ENCODE peak calls at places on chromosomes 16 and 17, in eight cellular contexts. K is mammary epithelial cell, S is aorta, P is AG10803, R is uterus, F is mesendoderm, O is fibroblast of lung, N is fibroblast of pulmonary artery. Y is an unnamed sample.

GRCh38 chr16:14358697-14359305 is 271.3 kb downstream of the PARN start:
- DNase-seq in K (peak; percentile 97), S (no peak), P (no peak), R (no peak), F (no peak), O (no peak), N (no peak), Y (no peak)

GRCh38 chr17:41615454-41615853 is 2.9 kb upstream of the KRT16 start:
- DNase-seq in K (peak; percentile 95), S (peak; percentile 11), P (no peak), R (no peak), F (peak; percentile 94), O (no peak), N (no peak), Y (no peak)

GRCh38 chr17:49821466-49821865 is 26.4 kb downstream of the TAC4 start:
- DNase-seq in K (no peak), S (no peak), P (no peak), R (no peak), F (no peak), O (no peak), N (no peak), Y (no peak)

GRCh38 chr17:79861371-79862216 is 22.4 kb upstream of the CBX4 start:
- DNase-seq in K (no peak), S (peak; percentile 37), P (no peak), R (no peak), F (no peak), O (peak; percentile 19), N (no peak), Y (no peak)

GRCh38 chr17:67143318-67143717 is 99.0 kb downstream of the CACNG1 start:
- DNase-seq in K (no peak), S (no peak), P (no peak), R (no peak), F (no peak), O (no peak), N (no peak), Y (no peak)

GRCh38 chr17:41366070-41366469 is 3.5 kb downstream of the KRT33B start:
- DNase-seq in K (no peak), S (no peak), P (no peak), R (no peak), F (no peak), O (no peak), N (no peak), Y (no peak)

GRCh38 chr17:3943240-3943891 is 20.9 kb downstream of the ATP2A3 start:
- DNase-seq in K (no peak), S (no peak), P (no peak), R (no peak), F (no peak), O (no peak), N (no peak), Y (no peak)

GRCh38 chr17:6713918-6714271 is 726 bp upstream of the SLC13A5 start:
- DNase-seq in K (no peak), S (no peak), P (no peak), R (no peak), F (peak; percentile 16), O (no peak), N (no peak), Y (no peak)

GRCh38 chr16:4613636-4614570 is 785 bp downstream of the UBALD1 start:
- DNase-seq in K (peak; percentile 23), S (no peak), P (peak; percentile 25), R (peak; percentile 39), F (peak; percentile 50), O (peak; percentile 32), N (peak; percentile 42), Y (no peak)

GRCh38 chr17:34781071-34781470 is 180.2 kb downstream of the CCT6B start:
- DNase-seq in K (no peak), S (no peak), P (no peak), R (no peak), F (no peak), O (no peak), N (no peak), Y (no peak)

GRCh38 chr16:21159281-21159951 is 942 bp downstream of the LDAF1 start:
- DNase-seq in K (peak; percentile 82), S (peak; percentile 61), P (no peak), R (peak; percentile 31), F (peak; percentile 68), O (peak; percentile 10), N (no peak), Y (no peak)

GRCh38 chr17:491086-492014 is 138.7 kb upstream of the RPH3AL start:
- DNase-seq in K (peak; percentile 9), S (peak; percentile 76), P (peak; percentile 83), R (peak; percentile 72), F (no peak), O (peak; percentile 59), N (peak; percentile 50), Y (no peak)

GRCh38 chr17:62188713-62189112 is 123.6 kb upstream of the MED13 start:
- DNase-seq in K (peak; percentile 52), S (no peak), P (no peak), R (no peak), F (no peak), O (no peak), N (peak; percentile 11), Y (no peak)

GRCh38 chr16:89600427-89600826 is 13.0 kb upstream of the DPEP1 start:
- DNase-seq in K (peak; percentile 17), S (no peak), P (no peak), R (no peak), F (no peak), O (no peak), N (no peak), Y (no peak)

GRCh38 chr17:64500487-64500859 is 3.6 kb upstream of the POLG2 start:
- DNase-seq in K (no peak), S (no peak), P (no peak), R (no peak), F (no peak), O (no peak), N (no peak), Y (no peak)

GRCh38 chr16:57028086-57028485 is 38.7 kb downstream of the NLRC5 start:
- DNase-seq in K (peak; percentile 16), S (no peak), P (no peak), R (no peak), F (peak; percentile 35), O (no peak), N (no peak), Y (no peak)
- H3K4me3 ChIP-seq in K (no peak overlapping the region), S (no peak overlapping the region), P (no peak overlapping the region), R (no peak overlapping the region), F (no peak overlapping the region), O (no peak overlapping the region), N (no peak overlapping the region), Y (no peak overlapping the region)

DNA sequence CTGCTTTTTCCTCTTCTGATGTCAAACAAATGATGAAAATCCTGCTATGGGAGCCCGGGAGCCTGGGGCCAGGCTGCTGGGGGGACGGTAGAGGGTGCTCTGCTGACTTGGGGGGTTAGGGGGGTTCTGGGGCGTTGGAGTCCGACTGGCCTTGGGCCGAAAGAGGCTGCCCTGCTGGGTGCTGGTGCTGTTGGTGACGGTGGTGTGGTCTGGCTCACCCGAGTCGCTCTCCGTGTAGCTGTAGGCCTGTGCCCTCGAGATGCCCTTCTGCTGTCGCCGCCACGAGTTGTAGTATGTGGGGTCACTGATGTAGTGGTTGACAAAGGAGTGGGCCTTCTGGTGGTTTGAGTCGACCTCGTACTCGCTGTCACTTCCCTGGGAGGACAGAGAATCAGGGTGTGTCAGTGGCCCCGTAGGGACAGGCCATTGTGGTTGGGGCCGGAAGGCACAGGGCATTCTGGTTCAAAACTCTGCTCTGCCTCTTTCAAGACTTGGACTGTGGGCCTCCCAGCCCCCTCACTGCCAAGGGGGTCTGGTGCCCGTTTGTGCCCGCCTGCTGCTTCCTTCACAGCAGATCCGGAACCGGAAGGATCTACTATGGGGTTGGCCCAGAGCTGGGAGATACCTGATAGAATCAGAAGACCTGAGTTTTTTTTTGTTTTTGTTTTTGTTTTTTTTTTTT is 26.9 kb upstream of the CDC42EP4 start:
- DNase-seq in K (no peak), S (no peak), P (no peak), R (no peak), F (no peak), O (no peak), N (no peak), Y (no peak)
- H3K4me3 ChIP-seq in K (no peak overlapping the region), S (no peak overlapping the region), P (no peak overlapping the region), R (no peak overlapping the region), F (no peak overlapping the region), O (no peak overlapping the region), N (no peak overlapping the region), Y (no peak overlapping the region)

GRCh38 chr16:31440511-31441184 is 1.9 kb downstream of the ZNF843 start:
- DNase-seq in K (no peak), S (no peak), P (peak; percentile 15), R (no peak), F (no peak), O (no peak), N (no peak), Y (no peak)

GRCh38 chr16:31438414-31438813 is 4.2 kb downstream of the ZNF843 start:
- DNase-seq in K (no peak), S (no peak), P (no peak), R (no peak), F (peak; percentile 51), O (no peak), N (no peak), Y (no peak)

GRCh38 chr16:31439519-31439918 is 3.1 kb downstream of the ZNF843 start:
- DNase-seq in K (no peak), S (peak; percentile 2), P (no peak), R (no peak), F (no peak), O (no peak), N (no peak), Y (no peak)

GRCh38 chr16:31436221-31437045 is 6.2 kb downstream of the ZNF843 start:
- DNase-seq in K (no peak), S (peak; percentile 39), P (no peak), R (no peak), F (no peak), O (no peak), N (no peak), Y (no peak)

DNA sequence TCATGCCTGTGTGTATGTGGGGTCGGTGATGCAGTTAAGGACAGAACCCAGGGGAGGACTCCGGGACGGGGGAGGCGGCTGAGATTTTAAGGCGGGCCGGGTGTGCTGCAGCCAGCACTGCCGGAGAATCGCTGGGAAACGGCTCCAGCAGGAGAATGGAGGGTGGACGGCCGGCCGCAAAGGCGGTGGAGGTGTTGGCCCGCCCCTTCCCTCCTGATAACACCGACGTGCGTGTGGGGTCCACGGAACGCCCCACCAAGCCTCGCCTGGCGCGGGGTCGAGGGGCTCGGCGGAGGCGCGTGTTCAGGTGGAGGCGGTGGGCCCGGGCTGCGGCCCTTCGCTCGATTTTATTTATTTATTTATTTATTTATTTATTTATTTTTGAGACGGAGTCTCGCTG is 633 bp downstream of the ZNF843 start:
- DNase-seq in K (no peak), S (no peak), P (no peak), R (no peak), F (no peak), O (no peak), N (no peak), Y (no peak)
- H3K4me3 ChIP-seq in K (no peak overlapping the region), S (no peak overlapping the region), P (peak overlapping the region; percentile 79), R (peak overlapping the region; percentile 79), F (no peak overlapping the region), O (no peak overlapping the region), N (peak overlapping the region; percentile 74), Y (no peak overlapping the region)

DNA sequence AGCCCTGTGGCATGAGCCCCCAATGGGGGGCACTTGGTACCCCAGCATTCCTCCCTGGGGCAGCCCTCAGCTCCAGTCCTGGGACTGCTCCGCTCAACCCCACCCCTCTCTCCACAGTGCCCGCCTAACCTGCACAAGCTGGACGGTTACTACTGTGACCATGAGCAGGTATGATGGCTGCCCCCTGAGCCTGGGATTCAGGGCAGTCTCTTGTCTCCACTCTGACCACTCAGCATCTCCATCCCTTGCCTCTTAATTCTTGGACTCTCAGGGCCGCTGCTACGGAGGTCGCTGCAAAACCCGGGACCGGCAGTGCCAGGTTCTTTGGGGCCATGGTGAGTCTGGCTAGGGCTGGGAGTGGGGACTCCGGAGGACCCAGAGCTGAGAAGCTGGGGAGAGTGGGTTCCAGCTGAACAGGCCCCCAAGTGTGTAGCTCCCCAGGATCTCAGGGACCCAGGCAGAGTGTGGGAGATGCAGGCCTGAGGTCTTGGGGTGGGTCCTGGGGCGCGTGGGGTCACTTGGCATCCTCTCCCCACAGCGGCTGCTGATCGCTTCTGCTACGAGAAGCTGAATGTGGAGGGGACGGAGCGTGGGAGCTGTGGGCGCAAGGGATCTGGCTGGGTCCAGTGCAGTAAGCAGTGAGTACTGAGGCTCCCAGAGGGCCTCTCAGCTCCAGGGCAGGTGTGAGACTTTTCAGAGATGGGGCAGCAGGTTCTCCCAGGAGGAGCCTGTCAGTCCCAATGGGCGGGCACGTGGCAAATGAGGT is 18.0 kb downstream of the ADAM11 start:
- DNase-seq in K (no peak), S (no peak), P (no peak), R (no peak), F (no peak), O (no peak), N (no peak), Y (no peak)
- H3K4me3 ChIP-seq in K (no peak overlapping the region), S (no peak overlapping the region), P (no peak overlapping the region), R (no peak overlapping the region), F (no peak overlapping the region), O (no peak overlapping the region), N (no peak overlapping the region), Y (no peak overlapping the region)

Y was measured in Jurkat, Clone E6-1.